ENCODE peak calls at places on chromosomes 3 and 15, in seven cellular contexts. One of them, this sample, is unnamed.

GRCh38 chr3:123071146-123071545 is 4.3 kb downstream of the PDIA5 start:
- DNase-seq in ELR: peak; percentile 47
- DNase-seq in GM20000: no peak
- DNase-seq in HTR-8/SVneo: no peak
- DNase-seq in effector CD4-positive, alpha-beta T cell: no peak
- DNase-seq in EH: no peak
- DNase-seq in HT-29: peak; percentile 16
- DNase-seq in this sample: no peak

GRCh38 chr3:110210261-110210660 is 861.4 kb upstream of the NECTIN3 start:
- DNase-seq in ELR: no peak
- DNase-seq in GM20000: no peak
- DNase-seq in HTR-8/SVneo: no peak
- DNase-seq in effector CD4-positive, alpha-beta T cell: no peak
- DNase-seq in EH: no peak
- DNase-seq in HT-29: no peak
- DNase-seq in this sample: no peak

GRCh38 chr15:77243716-77244401 is 172.9 kb upstream of the TSPAN3 start:
- DNase-seq in ELR: no peak
- DNase-seq in GM20000: peak; percentile 5
- DNase-seq in HTR-8/SVneo: no peak
- DNase-seq in effector CD4-positive, alpha-beta T cell: no peak
- DNase-seq in EH: no peak
- DNase-seq in HT-29: no peak
- DNase-seq in this sample: no peak

GRCh38 chr3:168956087-168956486 is 707.4 kb downstream of the MECOM start:
- DNase-seq in ELR: no peak
- DNase-seq in GM20000: no peak
- DNase-seq in HTR-8/SVneo: no peak
- DNase-seq in effector CD4-positive, alpha-beta T cell: no peak
- DNase-seq in EH: no peak
- DNase-seq in HT-29: no peak
- DNase-seq in this sample: no peak

GRCh38 chr3:99638244-99638948 is at the start of gene COL8A1:
- DNase-seq in ELR: peak; percentile 80
- DNase-seq in GM20000: no peak
- DNase-seq in HTR-8/SVneo: no peak
- DNase-seq in effector CD4-positive, alpha-beta T cell: no peak
- DNase-seq in EH: peak; percentile 83
- DNase-seq in HT-29: no peak
- DNase-seq in this sample: no peak

GRCh38 chr3:79202471-79203143 is 565.2 kb downstream of the ROBO1 start:
- DNase-seq in ELR: no peak
- DNase-seq in GM20000: no peak
- DNase-seq in HTR-8/SVneo: no peak
- DNase-seq in effector CD4-positive, alpha-beta T cell: no peak
- DNase-seq in EH: peak; percentile 1
- DNase-seq in HT-29: no peak
- DNase-seq in this sample: no peak

GRCh38 chr15:64912926-64913325 is 1.2 kb downstream of the ANKDD1A start:
- DNase-seq in ELR: no peak
- DNase-seq in GM20000: no peak
- DNase-seq in HTR-8/SVneo: no peak
- DNase-seq in effector CD4-positive, alpha-beta T cell: no peak
- DNase-seq in EH: no peak
- DNase-seq in HT-29: no peak
- DNase-seq in this sample: no peak

GRCh38 chr3:158808697-158809096 is 6.8 kb downstream of the MFSD1 start:
- DNase-seq in ELR: peak; percentile 97
- DNase-seq in GM20000: no peak
- DNase-seq in HTR-8/SVneo: no peak
- DNase-seq in effector CD4-positive, alpha-beta T cell: no peak
- DNase-seq in EH: peak; percentile 73
- DNase-seq in HT-29: no peak
- DNase-seq in this sample: no peak

GRCh38 chr3:15217841-15218267 is 11.8 kb downstream of the CAPN7 start:
- DNase-seq in ELR: no peak
- DNase-seq in GM20000: peak; percentile 11
- DNase-seq in HTR-8/SVneo: no peak
- DNase-seq in effector CD4-positive, alpha-beta T cell: no peak
- DNase-seq in EH: no peak
- DNase-seq in HT-29: no peak
- DNase-seq in this sample: peak; percentile 55

This sample was measured in germinal center.